ENCODE peak calls at places on chromosomes 11 and 22, in six cellular contexts. M is fibroblast of pulmonary artery, T is lower leg skin, V is epithelial cell of proximal tubule, Q is DND-41, I is GM13977. C is an unnamed sample.

GRCh38 chr22:39601180-39601535 is 30.6 kb downstream of the CACNA1I start:
- DNase-seq in M (no peak), T (no peak), V (no peak), Q (no peak), I (no peak), C (no peak)

GRCh38 chr22:35839811-35840739 is 122.4 kb downstream of the APOL5 start:
- DNase-seq in M (peak), T (peak), V (no peak), Q (no peak), I (no peak), C (peak)

GRCh38 chr11:70501026-70501901 is 102.9 kb downstream of the CTTN start:
- DNase-seq in M (no peak), T (no peak), V (no peak), Q (no peak), I (no peak), C (no peak)

GRCh38 chr22:48331266-48331665 is 1496.4 kb downstream of the BRD1 start:
- DNase-seq in M (no peak), T (no peak), V (no peak), Q (no peak), I (no peak), C (no peak)

GRCh38 chr11:17102447-17102846 is 25.0 kb upstream of the RPS13 start:
- DNase-seq in M (peak), T (no peak), V (no peak), Q (no peak), I (no peak), C (no peak)

GRCh38 chr11:61700221-61700620 is 20.0 kb downstream of the DAGLA start:
- DNase-seq in M (peak), T (no peak), V (peak), Q (no peak), I (no peak), C (no peak)

GRCh38 chr11:34357646-34358257 is at the start of gene ABTB2:
- DNase-seq in M (peak), T (peak), V (no peak), Q (peak), I (peak), C (peak)

GRCh38 chr22:44210721-44211120 is 30.0 kb downstream of the PARVG start:
- DNase-seq in M (peak), T (peak), V (no peak), Q (no peak), I (no peak), C (no peak)

GRCh38 chr22:37639070-37639760 is at the start of gene SH3BP1:
- DNase-seq in M (no peak), T (no peak), V (no peak), Q (peak), I (peak), C (peak)

GRCh38 chr11:63906585-63906984 is 10.4 kb downstream of the RCOR2 start:
- DNase-seq in M (peak), T (no peak), V (no peak), Q (peak), I (peak), C (no peak)

GRCh38 chr11:105860105-105860504 is 161.9 kb downstream of the MSANTD4 start:
- DNase-seq in M (no peak), T (no peak), V (no peak), Q (no peak), I (no peak), C (no peak)

GRCh38 chr11:19370100-19370861 is 129.5 kb upstream of the E2F8 start:
- DNase-seq in M (peak), T (peak), V (no peak), Q (no peak), I (no peak), C (peak)

GRCh38 chr11:59429924-59430516 is 3.8 kb upstream of the OR5A2 start:
- DNase-seq in M (peak), T (no peak), V (peak), Q (peak), I (peak), C (no peak)

GRCh38 chr22:49053574-49053973 is 774.1 kb downstream of the BRD1 start:
- DNase-seq in M (no peak), T (no peak), V (no peak), Q (no peak), I (no peak), C (no peak)

GRCh38 chr11:72568861-72569260 is 105.4 kb downstream of the PDE2A start:
- DNase-seq in M (no peak), T (no peak), V (no peak), Q (no peak), I (no peak), C (no peak)

GRCh38 chr22:17213976-17214375 is 5.3 kb downstream of the ADA2 start:
- DNase-seq in M (peak), T (no peak), V (no peak), Q (peak), I (peak), C (peak)

GRCh38 chr11:4921796-4922195 is 2.3 kb downstream of the OR51G1 start:
- DNase-seq in M (no peak), T (no peak), V (no peak), Q (no peak), I (no peak), C (no peak)

GRCh38 chr11:68839953-68840641 is 1.6 kb downstream of the CPT1A start:
- DNase-seq in M (peak), T (no peak), V (no peak), Q (peak), I (peak), C (no peak)

GRCh38 chr22:48188211-48188845 is 1425.9 kb downstream of the TBC1D22A start:
- DNase-seq in M (no peak), T (peak), V (no peak), Q (peak), I (no peak), C (no peak)

GRCh38 chr11:117438371-117439000 is 110.8 kb downstream of the CEP164 start:
- DNase-seq in M (peak), T (no peak), V (no peak), Q (no peak), I (peak), C (no peak)

GRCh38 chr22:29704528-29705285 is 15.1 kb upstream of the CABP7 start:
- DNase-seq in M (peak), T (no peak), V (no peak), Q (no peak), I (no peak), C (no peak)

GRCh38 chr22:29748248-29748893 is 18.4 kb downstream of the ZMAT5 start:
- DNase-seq in M (no peak), T (no peak), V (no peak), Q (no peak), I (no peak), C (no peak)

GRCh38 chr22:28024422-28024888 is 105.4 kb upstream of the PITPNB start:
- DNase-seq in M (no peak), T (peak), V (no peak), Q (no peak), I (no peak), C (peak)

GRCh38 chr22:24445481-24446290 is 18.3 kb downstream of the ADORA2A start:
- DNase-seq in M (no peak), T (no peak), V (no peak), Q (no peak), I (peak), C (no peak)

GRCh38 chr11:123519055-123519796 is 89.2 kb downstream of the GRAMD1B start:
- DNase-seq in M (peak), T (peak), V (no peak), Q (no peak), I (no peak), C (no peak)

GRCh38 chr11:79456501-79456900 is 15.7 kb upstream of the TENM4 start:
- DNase-seq in M (no peak), T (no peak), V (no peak), Q (no peak), I (no peak), C (no peak)

DNA sequence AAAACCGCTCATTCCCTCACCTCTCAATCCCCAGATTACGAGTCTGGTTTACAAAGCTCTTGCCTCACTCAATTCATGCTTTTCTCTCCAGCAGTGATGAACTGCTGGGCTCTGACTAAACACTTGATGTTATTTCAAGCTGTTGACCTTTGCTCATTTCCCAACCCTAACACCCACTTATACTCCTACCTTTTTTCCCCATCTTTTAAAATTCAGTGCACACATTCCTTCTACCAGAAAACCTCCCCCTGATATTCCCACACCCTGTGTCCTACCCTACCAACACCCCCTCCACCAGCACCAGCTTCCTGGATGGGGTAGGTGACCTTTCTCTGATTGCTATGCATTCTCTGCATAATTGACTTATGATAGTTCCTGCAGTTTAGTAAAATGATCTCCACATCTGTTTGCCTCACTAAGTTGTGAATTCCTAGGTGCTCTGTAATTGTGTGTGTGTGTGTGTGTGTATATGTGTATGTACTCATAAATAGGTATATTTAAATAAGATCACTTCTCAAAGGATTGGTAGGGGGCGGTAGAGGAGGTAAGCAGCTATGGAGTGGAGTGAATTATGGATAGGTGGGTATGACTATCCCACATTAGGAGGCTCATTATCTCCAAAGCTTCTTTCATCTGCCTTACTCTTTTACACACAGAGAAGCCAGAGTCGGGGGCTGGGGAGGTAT is 842 bp downstream of the HEPACAM start:
- DNase-seq in M (peak), T (no peak), V (peak), Q (no peak), I (no peak), C (no peak)
- TF ChIP-seq CTCF in M (no peak), T (no peak), V (peak), Q (no peak), I (no peak), C (no peak)

DNA sequence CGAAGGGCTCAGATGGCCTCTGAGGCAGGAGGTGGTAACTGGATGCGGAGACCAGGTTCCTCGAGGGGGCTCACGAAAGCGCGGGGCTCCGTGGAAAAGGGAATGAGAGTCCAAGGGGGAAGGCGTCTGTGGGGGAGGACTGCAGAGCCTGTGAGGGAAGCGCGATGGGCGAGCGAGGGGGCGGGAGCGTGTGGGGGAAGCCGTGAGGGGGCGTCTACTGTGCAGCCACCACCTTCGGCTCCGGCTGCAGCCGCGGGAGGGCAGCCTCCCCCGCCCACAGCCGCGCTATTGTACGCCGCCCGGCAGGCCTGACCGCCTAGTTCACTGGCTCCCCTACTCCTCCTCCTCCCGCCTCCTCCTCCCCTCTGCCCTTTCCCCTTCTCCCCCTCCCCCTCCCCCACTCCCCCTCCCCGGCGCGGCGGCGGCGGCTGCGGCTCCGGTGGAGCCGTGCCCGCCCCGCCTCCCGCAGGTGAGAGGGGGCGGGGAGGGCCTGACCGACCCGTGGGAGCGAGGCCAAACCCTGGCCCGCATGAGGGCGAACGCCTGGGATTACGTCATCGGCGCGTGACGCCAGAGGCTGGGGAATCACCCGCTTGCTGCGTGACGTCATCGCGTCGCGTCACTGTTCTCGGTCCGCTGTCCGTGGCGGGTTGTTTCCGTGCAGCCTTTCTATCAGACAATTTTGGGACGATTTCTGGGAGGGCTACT is at the start of gene PAK1:
- DNase-seq in M (peak), T (peak), V (peak), Q (peak), I (peak), C (peak)
- TF ChIP-seq CTCF in M (no peak), T (no peak), V (peak), Q (peak), I (peak), C (peak)

GRCh38 chr22:22877523-22878210 is 9.9 kb upstream of the IGLL5 start:
- DNase-seq in M (peak), T (peak), V (no peak), Q (peak), I (no peak), C (peak)
- TF ChIP-seq CTCF in M (peak), T (no peak), V (peak), Q (peak), I (peak), C (peak)

DNA sequence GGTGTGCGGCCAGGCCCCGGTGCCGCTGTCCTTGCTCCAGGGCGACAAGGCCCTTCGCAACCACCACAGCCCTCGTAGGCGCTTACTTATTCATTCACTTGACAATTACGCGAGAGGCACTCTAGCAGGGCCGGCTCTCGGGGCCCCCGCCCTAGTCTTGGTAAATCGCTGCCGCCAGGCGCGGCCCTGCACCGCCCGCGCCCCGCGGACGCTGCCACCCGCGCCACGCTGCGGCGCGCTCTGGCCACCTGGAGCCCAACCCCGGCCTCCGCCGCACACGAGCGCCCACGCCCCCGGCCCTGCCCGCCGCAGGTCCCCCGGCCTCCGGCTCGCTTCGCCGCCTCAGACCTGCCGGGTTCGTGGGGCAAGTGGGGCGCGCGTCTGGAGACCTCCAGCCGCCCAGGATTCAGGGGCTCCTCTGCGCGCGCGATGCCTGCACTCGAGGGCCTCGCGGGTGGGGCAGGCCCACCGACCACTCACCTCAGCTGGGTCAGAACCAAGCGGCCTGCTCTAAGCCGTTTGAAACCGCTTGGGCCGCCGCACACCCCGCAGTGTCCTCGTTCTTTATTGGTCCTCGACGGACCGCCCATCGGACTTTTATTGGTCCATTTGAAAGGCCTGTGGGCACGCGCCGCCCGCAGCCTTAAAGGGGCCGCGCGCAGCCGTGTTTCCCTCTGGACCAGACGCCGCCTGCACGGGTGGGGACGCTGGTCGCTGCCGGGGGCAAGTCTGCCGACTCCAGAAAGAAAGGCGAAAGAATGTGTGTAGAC is at the start of gene CKAP5:
- DNase-seq in M (peak), T (peak), V (peak), Q (peak), I (peak), C (peak)
- TF ChIP-seq CTCF in M (no peak), T (no peak), V (no peak), Q (no peak), I (no peak), C (no peak)

GRCh38 chr11:126484266-126484665 is 128.8 kb downstream of the ST3GAL4 start:
- DNase-seq in M (peak), T (no peak), V (no peak), Q (no peak), I (no peak), C (no peak)
- TF ChIP-seq CTCF in M (no peak), T (no peak), V (no peak), Q (no peak), I (no peak), C (no peak)

GRCh38 chr11:111456086-111456858 is 55.9 kb downstream of the BTG4 start:
- DNase-seq in M (no peak), T (peak), V (no peak), Q (no peak), I (peak), C (no peak)

GRCh38 chr11:111452817-111453607 is 59.2 kb downstream of the BTG4 start:
- DNase-seq in M (no peak), T (peak), V (no peak), Q (no peak), I (no peak), C (no peak)

GRCh38 chr11:111455291-111456085 is 56.7 kb downstream of the BTG4 start:
- DNase-seq in M (no peak), T (peak), V (no peak), Q (no peak), I (peak), C (no peak)

GRCh38 chr11:111456859-111457730 is 55.1 kb downstream of the BTG4 start:
- DNase-seq in M (no peak), T (peak), V (no peak), Q (no peak), I (peak), C (no peak)

GRCh38 chr11:111454561-111455192 is 57.5 kb downstream of the BTG4 start:
- DNase-seq in M (peak), T (peak), V (no peak), Q (peak), I (peak), C (no peak)
- TF ChIP-seq CTCF in M (peak), T (no peak), V (peak), Q (peak), I (peak), C (peak)

GRCh38 chr11:87286338-87286737 is 248.6 kb downstream of the TMEM135 start:
- DNase-seq in M (no peak), T (no peak), V (no peak), Q (no peak), I (no peak), C (no peak)

GRCh38 chr11:87281496-87281895 is 243.8 kb downstream of the TMEM135 start:
- DNase-seq in M (peak), T (no peak), V (no peak), Q (no peak), I (no peak), C (no peak)

GRCh38 chr11:87280143-87280542 is 242.4 kb downstream of the TMEM135 start:
- DNase-seq in M (no peak), T (no peak), V (no peak), Q (no peak), I (no peak), C (no peak)

GRCh38 chr11:87284306-87284705 is 246.6 kb downstream of the TMEM135 start:
- DNase-seq in M (no peak), T (no peak), V (no peak), Q (no peak), I (no peak), C (no peak)
- TF ChIP-seq CTCF in M (no peak), T (no peak), V (no peak), Q (no peak), I (no peak), C (no peak)

DNA sequence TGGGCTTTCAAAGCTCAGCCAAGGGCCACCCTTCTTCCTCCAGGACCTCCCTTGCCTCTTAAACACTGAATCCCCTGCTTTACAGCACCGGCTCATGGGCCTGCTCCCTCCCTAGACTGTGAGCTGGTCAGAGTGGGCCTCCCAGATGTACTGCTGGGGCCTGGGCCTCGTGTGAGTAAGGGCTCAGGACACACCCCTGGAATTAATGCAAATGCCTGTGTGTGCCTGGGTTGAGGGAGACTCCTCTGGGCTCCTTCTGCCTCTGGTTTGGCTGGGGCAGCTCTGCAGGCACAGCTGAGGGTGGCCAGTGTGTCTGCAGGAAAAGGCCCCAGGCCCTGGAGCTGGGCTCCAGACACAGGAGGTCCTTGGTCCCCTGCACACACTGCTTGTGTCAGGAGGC is 24.2 kb downstream of the ALX4 start:
- DNase-seq in M (no peak), T (no peak), V (no peak), Q (no peak), I (no peak), C (no peak)
- TF ChIP-seq CTCF in M (no peak), T (no peak), V (no peak), Q (no peak), I (no peak), C (no peak)

GRCh38 chr22:50244420-50245213 is at the start of gene TUBGCP6:
- DNase-seq in M (peak), T (peak), V (no peak), Q (peak), I (peak), C (peak)
- TF ChIP-seq CTCF in M (peak), T (no peak), V (peak), Q (peak), I (no peak), C (no peak)